ENCODE peak calls at places on chromosomes 6 and 20, in ten cellular contexts. J is CD8-positive, alpha-beta T cell; P is A549; I is astrocyte of the spinal cord; Y is colonic mucosa; M is endodermal cell; D is tibial nerve; U is iPS DF 6.9; X is choroid plexus epithelial cell; Z is right lobe of liver. E is an unnamed sample.

GRCh38 chr6:139378882-139379341 is 4.5 kb upstream of the CITED2 start:
- DNase-seq in I (peak; percentile 29), X (peak; percentile 30), Y (no peak), U (no peak), D (no peak), Z (no peak), M (no peak), J (no peak), P (peak; percentile 23), E (no peak)

GRCh38 chr6:46129301-46129633 is 522 bp upstream of the ENPP4 start:
- DNase-seq in Y (no peak), J (no peak), X (no peak), P (no peak), I (no peak), D (no peak), M (no peak), Z (no peak), U (no peak), E (no peak)

GRCh38 chr20:51220293-51220706 is 197.4 kb upstream of the KCNG1 start:
- DNase-seq in I (no peak), Z (no peak), J (peak; percentile 42), D (no peak), Y (peak; percentile 45), U (peak; percentile 47), X (peak; percentile 26), P (peak; percentile 33), M (peak; percentile 87), E (no peak)

GRCh38 chr6:30759575-30760239 is 15.4 kb upstream of the IER3 start:
- DNase-seq in Z (no peak), J (no peak), Y (no peak), X (peak; percentile 94), P (peak; percentile 85), D (no peak), M (peak; percentile 73), I (peak; percentile 95), U (no peak), E (peak; percentile 87)

GRCh38 chr20:327041-327945 is 1.9 kb downstream of the SOX12 start:
- DNase-seq in D (peak; percentile 73), X (peak; percentile 94), Y (peak; percentile 79), I (peak; percentile 93), U (peak; percentile 93), Z (peak; percentile 81), J (peak; percentile 67), P (peak; percentile 95), M (peak; percentile 97), E (peak; percentile 86)

GRCh38 chr20:33318096-33318429 is 35.0 kb downstream of the BPIFB1 start:
- DNase-seq in D (no peak), P (no peak), X (no peak), U (no peak), Y (no peak), M (peak; percentile 65), Z (no peak), I (no peak), J (no peak), E (no peak)

GRCh38 chr6:132725471-132725870 is 11.6 kb upstream of the VNN1 start:
- DNase-seq in M (no peak), Y (no peak), P (no peak), X (no peak), U (no peak), J (no peak), Z (no peak), D (no peak), I (no peak), E (no peak)

GRCh38 chr20:62668441-62669027 is 26.2 kb downstream of the SLCO4A1 start:
- DNase-seq in X (peak; percentile 78), I (peak; percentile 67), M (peak; percentile 94), U (peak; percentile 45), J (peak; percentile 35), P (peak; percentile 72), D (no peak), Z (no peak), Y (peak; percentile 77), E (peak; percentile 20)

GRCh38 chr6:36130672-36131516 is 581 bp downstream of the MAPK13 start:
- DNase-seq in U (no peak), J (peak; percentile 42), I (no peak), P (no peak), M (peak; percentile 83), D (no peak), Y (peak; percentile 69), Z (peak; percentile 69), X (peak; percentile 19), E (no peak)

GRCh38 chr20:21520702-21521595 is 7.1 kb upstream of the NKX2-2 start:
- DNase-seq in Y (no peak), U (no peak), J (no peak), D (no peak), P (no peak), X (peak; percentile 6), M (peak; percentile 87), I (no peak), Z (no peak), E (no peak)
- H3K4me3 ChIP-seq in Y (no peak overlapping the region), U (peak overlapping the region; percentile 24), J (no peak overlapping the region), D (no peak overlapping the region), P (no peak overlapping the region), X (no peak overlapping the region), M (peak overlapping the region; percentile 73), I (no peak overlapping the region), Z (no peak overlapping the region), E (no peak overlapping the region)

GRCh38 chr6:163814494-163815364 is 400.2 kb downstream of the QKI start:
- DNase-seq in Z (no peak), Y (no peak), M (no peak), I (peak; percentile 78), D (no peak), J (no peak), P (peak; percentile 16), X (peak; percentile 60), U (no peak), E (peak; percentile 83)
- H3K4me3 ChIP-seq in Z (no peak overlapping the region), Y (no peak overlapping the region), M (no peak overlapping the region), I (no peak overlapping the region), D (no peak overlapping the region), J (no peak overlapping the region), P (no peak overlapping the region), X (no peak overlapping the region), U (no peak overlapping the region), E (no peak overlapping the region)

GRCh38 chr6:90918361-90918760 is 331.5 kb upstream of the MAP3K7 start:
- DNase-seq in X (no peak), P (no peak), D (no peak), Z (no peak), Y (no peak), M (no peak), J (no peak), I (no peak), U (no peak), E (no peak)

GRCh38 chr6:90928051-90928450 is 341.2 kb upstream of the MAP3K7 start:
- DNase-seq in X (no peak), I (no peak), Z (no peak), J (no peak), P (no peak), D (no peak), M (no peak), Y (no peak), U (no peak), E (no peak)

GRCh38 chr6:90917371-90917770 is 330.5 kb upstream of the MAP3K7 start:
- DNase-seq in I (no peak), X (no peak), D (no peak), Z (no peak), P (no peak), J (no peak), Y (no peak), U (no peak), M (no peak), E (no peak)

GRCh38 chr6:90922323-90922722 is 335.5 kb upstream of the MAP3K7 start:
- DNase-seq in Y (no peak), Z (no peak), D (no peak), X (no peak), P (no peak), I (no peak), U (no peak), M (no peak), J (no peak), E (no peak)
- H3K4me3 ChIP-seq in Y (no peak overlapping the region), Z (no peak overlapping the region), D (no peak overlapping the region), X (no peak overlapping the region), P (no peak overlapping the region), I (no peak overlapping the region), U (no peak overlapping the region), M (no peak overlapping the region), J (no peak overlapping the region), E (no peak overlapping the region)

GRCh38 chr6:1224514-1224913 is 87.4 kb upstream of the FOXQ1 start:
- DNase-seq in U (no peak), Z (no peak), X (no peak), I (no peak), Y (no peak), M (no peak), J (no peak), D (no peak), P (no peak), E (no peak)
- H3K4me3 ChIP-seq in U (no peak overlapping the region), Z (no peak overlapping the region), X (no peak overlapping the region), I (no peak overlapping the region), Y (no peak overlapping the region), M (no peak overlapping the region), J (no peak overlapping the region), D (no peak overlapping the region), P (no peak overlapping the region), E (no peak overlapping the region)

GRCh38 chr20:45774933-45775332 is 16.8 kb downstream of the WFDC3 start:
- DNase-seq in M (no peak), Y (no peak), Z (no peak), P (no peak), I (no peak), D (no peak), U (no peak), J (no peak), X (no peak), E (no peak)
- H3K4me3 ChIP-seq in M (no peak overlapping the region), Y (no peak overlapping the region), Z (no peak overlapping the region), P (no peak overlapping the region), I (no peak overlapping the region), D (no peak overlapping the region), U (no peak overlapping the region), J (no peak overlapping the region), X (no peak overlapping the region), E (no peak overlapping the region)

DNA sequence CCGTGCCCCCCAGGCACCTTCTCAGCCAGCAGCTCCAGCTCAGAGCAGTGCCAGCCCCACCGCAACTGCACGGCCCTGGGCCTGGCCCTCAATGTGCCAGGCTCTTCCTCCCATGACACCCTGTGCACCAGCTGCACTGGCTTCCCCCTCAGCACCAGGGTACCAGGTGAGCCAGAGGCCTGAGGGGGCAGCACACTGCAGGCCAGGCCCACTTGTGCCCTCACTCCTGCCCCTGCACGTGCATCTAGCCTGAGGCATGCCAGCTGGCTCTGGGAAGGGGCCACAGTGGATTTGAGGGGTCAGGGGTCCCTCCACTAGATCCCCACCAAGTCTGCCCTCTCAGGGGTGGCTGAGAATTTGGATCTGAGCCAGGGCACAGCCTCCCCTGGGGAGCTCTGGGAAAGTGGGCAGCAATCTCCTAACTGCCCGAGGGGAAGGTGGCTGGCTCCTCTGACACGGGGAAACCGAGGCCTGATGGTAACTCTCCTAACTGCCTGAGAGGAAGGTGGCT is 960 bp downstream of the TNFRSF6B start:
- DNase-seq in M (peak; percentile 61), J (no peak), Z (peak; percentile 56), P (no peak), U (no peak), I (no peak), Y (no peak), X (no peak), D (no peak), E (no peak)
- H3K4me3 ChIP-seq in M (no peak overlapping the region), J (no peak overlapping the region), Z (no peak overlapping the region), P (no peak overlapping the region), U (no peak overlapping the region), I (peak overlapping the region; percentile 53), Y (peak overlapping the region; percentile 42), X (peak overlapping the region; percentile 65), D (no peak overlapping the region), E (peak overlapping the region; percentile 42)